ENCODE peak calls at places on chromosomes 12 and 14, in five cellular contexts. One of them, this sample, is unnamed.

GRCh38 chr12:88309546-88309945 is 167.4 kb downstream of the TMTC3 start:
- DNase-seq in SW480: no peak
- DNase-seq in mucosa of descending colon: no peak
- DNase-seq in ovary: no peak
- DNase-seq in OCI-LY7: no peak
- DNase-seq in this sample: no peak

GRCh38 chr14:30679032-30679431 is 56.9 kb downstream of the SCFD1 start:
- DNase-seq in SW480: no peak
- DNase-seq in OCI-LY7: no peak
- DNase-seq in ovary: no peak
- DNase-seq in mucosa of descending colon: no peak
- DNase-seq in this sample: no peak

GRCh38 chr12:57852195-57852594 is 5.7 kb upstream of the CTDSP2 start:
- DNase-seq in ovary: no peak
- DNase-seq in mucosa of descending colon: peak
- DNase-seq in OCI-LY7: no peak
- DNase-seq in SW480: no peak
- DNase-seq in this sample: no peak

GRCh38 chr14:103160321-103161053 is 37.2 kb downstream of the TNFAIP2 start:
- DNase-seq in ovary: no peak
- DNase-seq in mucosa of descending colon: no peak
- DNase-seq in SW480: no peak
- DNase-seq in OCI-LY7: no peak
- DNase-seq in this sample: no peak

GRCh38 chr12:131493068-131493826 is 217.6 kb upstream of the SFSWAP start:
- DNase-seq in ovary: no peak
- DNase-seq in OCI-LY7: no peak
- DNase-seq in mucosa of descending colon: no peak
- DNase-seq in SW480: no peak
- DNase-seq in this sample: no peak

GRCh38 chr14:104130974-104131651 is 7.3 kb upstream of the KIF26A start:
- DNase-seq in SW480: peak
- DNase-seq in mucosa of descending colon: peak
- DNase-seq in ovary: peak
- DNase-seq in OCI-LY7: peak
- DNase-seq in this sample: no peak

GRCh38 chr14:101231828-101232227 is 328.3 kb upstream of the RTL1 start:
- DNase-seq in mucosa of descending colon: no peak
- DNase-seq in OCI-LY7: no peak
- DNase-seq in ovary: no peak
- DNase-seq in SW480: no peak
- DNase-seq in this sample: no peak

GRCh38 chr12:21697829-21698630 is 40.4 kb upstream of the LDHB start:
- DNase-seq in OCI-LY7: peak
- DNase-seq in SW480: peak
- DNase-seq in mucosa of descending colon: no peak
- DNase-seq in ovary: no peak
- DNase-seq in this sample: no peak

GRCh38 chr12:22731231-22731630 is 106.3 kb downstream of the ETNK1 start:
- DNase-seq in ovary: no peak
- DNase-seq in mucosa of descending colon: no peak
- DNase-seq in SW480: no peak
- DNase-seq in OCI-LY7: no peak
- DNase-seq in this sample: no peak

GRCh38 chr14:104865631-104866441 is 768 bp downstream of the CEP170B start:
- DNase-seq in mucosa of descending colon: peak
- DNase-seq in SW480: peak
- DNase-seq in OCI-LY7: no peak
- DNase-seq in ovary: peak
- DNase-seq in this sample: peak

GRCh38 chr14:23629204-23629603 is 7.0 kb upstream of the DHRS2 start:
- DNase-seq in OCI-LY7: no peak
- DNase-seq in mucosa of descending colon: no peak
- DNase-seq in ovary: no peak
- DNase-seq in SW480: no peak
- DNase-seq in this sample: no peak

GRCh38 chr12:79766705-79767464 is 76.1 kb upstream of the PAWR start:
- DNase-seq in SW480: no peak
- DNase-seq in ovary: no peak
- DNase-seq in mucosa of descending colon: no peak
- DNase-seq in OCI-LY7: no peak
- DNase-seq in this sample: no peak

GRCh38 chr14:52043690-52044089 is 25.2 kb downstream of the NID2 start:
- DNase-seq in ovary: no peak
- DNase-seq in mucosa of descending colon: peak
- DNase-seq in OCI-LY7: peak
- DNase-seq in SW480: peak
- DNase-seq in this sample: no peak

GRCh38 chr14:53571990-53572389 is 384.6 kb downstream of the BMP4 start:
- DNase-seq in ovary: no peak
- DNase-seq in SW480: no peak
- DNase-seq in OCI-LY7: no peak
- DNase-seq in mucosa of descending colon: no peak
- DNase-seq in this sample: no peak

GRCh38 chr14:44404021-44404420 is 103.1 kb downstream of the FSCB start:
- DNase-seq in mucosa of descending colon: no peak
- DNase-seq in SW480: no peak
- DNase-seq in ovary: no peak
- DNase-seq in OCI-LY7: no peak
- DNase-seq in this sample: no peak

GRCh38 chr12:11730299-11731041 is 81.0 kb downstream of the ETV6 start:
- DNase-seq in OCI-LY7: peak
- DNase-seq in SW480: no peak
- DNase-seq in mucosa of descending colon: peak
- DNase-seq in ovary: no peak
- DNase-seq in this sample: peak

GRCh38 chr14:101362529-101363260 is 198.6 kb upstream of the DIO3 start:
- DNase-seq in OCI-LY7: no peak
- DNase-seq in mucosa of descending colon: no peak
- DNase-seq in SW480: no peak
- DNase-seq in ovary: no peak
- DNase-seq in this sample: no peak

GRCh38 chr14:73795974-73796373 is 55.7 kb upstream of the PTGR2 start:
- DNase-seq in OCI-LY7: no peak
- DNase-seq in mucosa of descending colon: peak
- DNase-seq in SW480: peak
- DNase-seq in ovary: no peak
- DNase-seq in this sample: no peak

GRCh38 chr12:66678640-66679268 is at the start of gene GRIP1:
- DNase-seq in OCI-LY7: no peak
- DNase-seq in mucosa of descending colon: no peak
- DNase-seq in ovary: no peak
- DNase-seq in SW480: no peak
- DNase-seq in this sample: no peak

GRCh38 chr14:64266206-64266605 is 28.0 kb downstream of the ESR2 start:
- DNase-seq in mucosa of descending colon: no peak
- DNase-seq in SW480: peak
- DNase-seq in OCI-LY7: peak
- DNase-seq in ovary: no peak
- DNase-seq in this sample: no peak

GRCh38 chr12:8038659-8039114 is 6.2 kb downstream of the FOXJ2 start:
- DNase-seq in ovary: no peak
- DNase-seq in OCI-LY7: no peak
- DNase-seq in mucosa of descending colon: peak
- DNase-seq in SW480: peak
- DNase-seq in this sample: peak

GRCh38 chr14:64701660-64702059 is 2.6 kb upstream of the PLEKHG3 start:
- DNase-seq in ovary: no peak
- DNase-seq in mucosa of descending colon: no peak
- DNase-seq in SW480: no peak
- DNase-seq in OCI-LY7: no peak
- DNase-seq in this sample: no peak

GRCh38 chr12:118377005-118377890 is 893 bp downstream of the SUDS3 start:
- DNase-seq in mucosa of descending colon: no peak
- DNase-seq in OCI-LY7: peak
- DNase-seq in ovary: no peak
- DNase-seq in SW480: no peak
- DNase-seq in this sample: no peak

GRCh38 chr12:24997496-24997895 is 48.6 kb upstream of the BCAT1 start:
- DNase-seq in OCI-LY7: no peak
- DNase-seq in ovary: no peak
- DNase-seq in mucosa of descending colon: no peak
- DNase-seq in SW480: no peak
- DNase-seq in this sample: no peak

GRCh38 chr12:55706840-55707671 is 648 bp downstream of the ITGA7 start:
- DNase-seq in SW480: no peak
- DNase-seq in OCI-LY7: no peak
- DNase-seq in mucosa of descending colon: no peak
- DNase-seq in ovary: no peak
- DNase-seq in this sample: no peak

GRCh38 chr12:103012884-103013283 is 55.4 kb downstream of the ASCL1 start:
- DNase-seq in SW480: no peak
- DNase-seq in OCI-LY7: no peak
- DNase-seq in mucosa of descending colon: no peak
- DNase-seq in ovary: no peak
- DNase-seq in this sample: no peak

GRCh38 chr14:29216774-29217232 is 450.2 kb downstream of the FOXG1 start:
- DNase-seq in ovary: no peak
- DNase-seq in SW480: peak
- DNase-seq in mucosa of descending colon: no peak
- DNase-seq in OCI-LY7: no peak
- DNase-seq in this sample: no peak

GRCh38 chr12:131857908-131858850 is 30.0 kb downstream of the MMP17 start:
- DNase-seq in OCI-LY7: no peak
- DNase-seq in mucosa of descending colon: no peak
- DNase-seq in ovary: no peak
- DNase-seq in SW480: no peak
- DNase-seq in this sample: no peak

GRCh38 chr12:111211910-111212757 is 156.8 kb downstream of the PHETA1 start:
- DNase-seq in ovary: no peak
- DNase-seq in OCI-LY7: peak
- DNase-seq in mucosa of descending colon: no peak
- DNase-seq in SW480: no peak
- DNase-seq in this sample: no peak

GRCh38 chr12:49904601-49905000 is 901 bp upstream of the FAIM2 start:
- DNase-seq in SW480: no peak
- DNase-seq in OCI-LY7: no peak
- DNase-seq in ovary: no peak
- DNase-seq in mucosa of descending colon: no peak
- DNase-seq in this sample: no peak

GRCh38 chr14:100825691-100826331 is at the start of gene MEG3:
- DNase-seq in mucosa of descending colon: peak
- DNase-seq in OCI-LY7: no peak
- DNase-seq in ovary: peak
- DNase-seq in SW480: no peak
- DNase-seq in this sample: no peak

GRCh38 chr14:103514596-103515421 is 7.8 kb downstream of the CKB start:
- DNase-seq in mucosa of descending colon: peak
- DNase-seq in OCI-LY7: no peak
- DNase-seq in ovary: no peak
- DNase-seq in SW480: no peak
- DNase-seq in this sample: no peak

This sample was measured in ureter.